ENCODE peak calls at places on chromosomes 7 and 10, in four cellular contexts. L, K, S and P are unnamed samples.
A peak's percentile ranks its signal among the peaks of the same experiment; 100 is the strongest.

GRCh38 chr7:11228515-11228914 is 254.8 kb downstream of the PHF14 start:
- DNase-seq in L (no peak), K (peak; percentile 55), S (no peak), P (peak; percentile 74)

GRCh38 chr7:76318488-76319353 is 16.2 kb downstream of the HSPB1 start:
- DNase-seq in L (no peak), K (peak; percentile 92), S (peak; percentile 82), P (peak; percentile 77)

GRCh38 chr10:103083977-103084320 is 109.1 kb downstream of the NT5C2 start:
- DNase-seq in L (no peak), K (no peak), S (no peak), P (no peak)

GRCh38 chr10:78964952-78965633 is 103.7 kb upstream of the ZMIZ1 start:
- DNase-seq in L (no peak), K (peak; percentile 19), S (no peak), P (peak; percentile 49)

GRCh38 chr7:149285581-149285975 is 23.6 kb downstream of the ZNF783 start:
- DNase-seq in L (no peak), K (peak; percentile 32), S (no peak), P (peak; percentile 40)

GRCh38 chr7:116687801-116688201 is 15.8 kb downstream of the MET start:
- DNase-seq in L (no peak), K (peak; percentile 87), S (no peak), P (no peak)

GRCh38 chr7:27808626-27809025 is 68.7 kb downstream of the TAX1BP1 start:
- DNase-seq in L (no peak), K (peak; percentile 76), S (no peak), P (no peak)

GRCh38 chr7:128462427-128462826 is 6.7 kb downstream of the HILPDA start:
- DNase-seq in L (no peak), K (no peak), S (no peak), P (no peak)

GRCh38 chr7:2195403-2196246 is 37.1 kb downstream of the MAD1L1 start:
- DNase-seq in L (no peak), K (no peak), S (no peak), P (peak; percentile 95)

GRCh38 chr10:119429771-119430170 is 112.7 kb downstream of the RGS10 start:
- DNase-seq in L (no peak), K (no peak), S (no peak), P (no peak)

GRCh38 chr7:155365146-155365874 is 67.6 kb downstream of the INSIG1 start:
- DNase-seq in L (no peak), K (no peak), S (no peak), P (no peak)

GRCh38 chr7:24981544-24981951 is 1.6 kb upstream of the OSBPL3 start:
- DNase-seq in L (no peak), K (peak; percentile 60), S (peak; percentile 76), P (no peak)

GRCh38 chr10:72025832-72026231 is 61.6 kb downstream of the CHST3 start:
- DNase-seq in L (no peak), K (no peak), S (no peak), P (no peak)

GRCh38 chr7:6542368-6542767 is 8.9 kb downstream of the GRID2IP start:
- DNase-seq in L (no peak), K (no peak), S (no peak), P (no peak)

GRCh38 chr10:98260350-98260749 is 7.6 kb downstream of the LOXL4 start:
- DNase-seq in L (no peak), K (no peak), S (no peak), P (no peak)

GRCh38 chr7:27185708-27186449 is 847 bp upstream of the HOXA11 start:
- DNase-seq in L (no peak), K (no peak), S (peak; percentile 28), P (no peak)

GRCh38 chr7:43148161-43148731 is 35.8 kb downstream of the HECW1 start:
- DNase-seq in L (no peak), K (no peak), S (no peak), P (no peak)

GRCh38 chr10:119444866-119445265 is 97.7 kb downstream of the RGS10 start:
- DNase-seq in L (no peak), K (no peak), S (no peak), P (no peak)